ENCODE peak calls at places on chromosomes 1 and 21, in four cellular contexts. H is GM10248; G is type B pancreatic cell; M is activated T-helper 1 cell treated with anti-CD3 and anti-CD28 coated beads, Interleukin-12 subunit alpha, Interleukin-12 subunit beta, Interleukin-2, Interleukin-4 antibody, amounts not matched to agents 30 ng/mL and 10 ng/mL and 1 ng/mL, durations not matched to agents 14 hours and 24 hours and 36 hours. T is an unnamed sample.

GRCh38 chr1:151970641-151971040 is 23.0 kb downstream of the S100A10 start:
- DNase-seq in M (no peak), H (no peak), G (no peak), T (no peak)

GRCh38 chr1:8702848-8703810 is 114.3 kb downstream of the RERE start:
- DNase-seq in H (peak), M (peak), G (peak), T (peak)

GRCh38 chr1:11736746-11737639 is 1.1 kb downstream of the AGTRAP start:
- DNase-seq in G (no peak), H (peak), M (peak), T (no peak)

GRCh38 chr1:229024528-229025119 is 246.3 kb upstream of the RAB4A start:
- DNase-seq in H (no peak), M (no peak), G (no peak), T (no peak)

GRCh38 chr1:89465201-89465600 is 59.4 kb upstream of the LRRC8B start:
- DNase-seq in H (no peak), G (no peak), M (no peak), T (no peak)

GRCh38 chr1:223815865-223816264 is 29.9 kb downstream of the TP53BP2 start:
- DNase-seq in M (no peak), G (no peak), H (no peak), T (no peak)

GRCh38 chr1:6352138-6352563 is 41.4 kb downstream of the ACOT7 start:
- DNase-seq in H (no peak), M (no peak), G (no peak), T (no peak)

GRCh38 chr1:27973771-27974452 is 14.1 kb downstream of the XKR8 start:
- DNase-seq in G (no peak), M (no peak), H (no peak), T (no peak)

GRCh38 chr1:210937846-210938245 is 196.1 kb downstream of the KCNH1 start:
- DNase-seq in G (no peak), H (no peak), M (no peak), T (no peak)

GRCh38 chr1:176073524-176074157 is 133.4 kb downstream of the COP1 start:
- DNase-seq in H (peak), G (no peak), M (no peak), T (no peak)

GRCh38 chr1:218804014-218804785 is 369.5 kb upstream of the LYPLAL1 start:
- DNase-seq in H (no peak), G (no peak), M (no peak), T (no peak)

GRCh38 chr21:38987551-38988210 is 182.0 kb downstream of the ETS2 start:
- DNase-seq in H (no peak), G (no peak), M (no peak), T (no peak)

GRCh38 chr1:169044971-169045370 is 61.5 kb upstream of the ATP1B1 start:
- DNase-seq in H (no peak), M (no peak), G (no peak), T (no peak)

GRCh38 chr1:155177192-155177917 is 3.7 kb downstream of the TRIM46 start:
- DNase-seq in G (no peak), M (no peak), H (no peak), T (no peak)

GRCh38 chr1:54160351-54160750 is 7.6 kb upstream of the CDCP2 start:
- DNase-seq in H (no peak), M (no peak), G (no peak), T (no peak)

GRCh38 chr1:236425031-236425663 is 31.1 kb downstream of the EDARADD start:
- DNase-seq in M (peak), G (no peak), H (peak), T (peak)

GRCh38 chr21:45211661-45212060 is 76.0 kb downstream of the POFUT2 start:
- DNase-seq in G (no peak), H (no peak), M (no peak), T (no peak)

GRCh38 chr21:32137266-32137665 is 141.6 kb downstream of the MIS18A start:
- DNase-seq in M (no peak), H (no peak), G (no peak), T (no peak)

GRCh38 chr1:1440262-1440772 is 4.8 kb downstream of the VWA1 start:
- DNase-seq in G (no peak), H (no peak), M (no peak), T (no peak)

GRCh38 chr1:226604846-226605572 is 56.4 kb downstream of the STUM start:
- DNase-seq in G (no peak), H (no peak), M (no peak), T (no peak)

GRCh38 chr1:200379940-200380588 is 29.8 kb downstream of the ZNF281 start:
- DNase-seq in H (no peak), G (no peak), M (no peak), T (no peak)

GRCh38 chr1:156795787-156796186 is 20.9 kb downstream of the SH2D2A start:
- DNase-seq in M (no peak), H (no peak), G (no peak), T (no peak)

GRCh38 chr1:30868833-30869435 is 39.6 kb downstream of the SDC3 start:
- DNase-seq in G (no peak), M (peak), H (peak), T (no peak)

GRCh38 chr1:96240438-96240837 is 481.1 kb upstream of the PTBP2 start:
- DNase-seq in G (no peak), H (no peak), M (no peak), T (no peak)

GRCh38 chr1:150567341-150567716 is 12.1 kb downstream of the MCL1 start:
- DNase-seq in M (peak), G (no peak), H (peak), T (no peak)

GRCh38 chr1:17211377-17211776 is 6.4 kb downstream of the PADI1 start:
- DNase-seq in M (no peak), G (no peak), H (no peak), T (no peak)

GRCh38 chr1:19435851-19436465 is 49.4 kb downstream of the CAPZB start:
- DNase-seq in M (no peak), G (no peak), H (no peak), T (no peak)

GRCh38 chr1:84907095-84907827 is 14.3 kb upstream of the LPAR3 start:
- DNase-seq in G (no peak), H (no peak), M (no peak), T (no peak)

GRCh38 chr1:172041689-172042088 is 200.4 kb downstream of the DNM3 start:
- DNase-seq in H (no peak), M (no peak), G (no peak), T (no peak)

GRCh38 chr1:25566730-25567341 is 23.4 kb downstream of the LDLRAP1 start:
- DNase-seq in H (no peak), G (no peak), M (no peak), T (no peak)

T was measured in osteocyte.